ENCODE peak calls at places on chromosomes 12 and 14, in six cellular contexts. O is HFFc6, J is MM.1S, Q is GM13977, I is psoas muscle, F is thyroid gland. M is an unnamed sample.
A peak's percentile ranks its signal among the peaks of the same experiment; 100 is the strongest.

GRCh38 chr14:74038015-74038859 is 19.1 kb downstream of the BBOF1 start:
- DNase-seq in I (no peak), O (peak; percentile 66), F (no peak), J (peak; percentile 28), Q (peak; percentile 58), M (peak; percentile 59)

GRCh38 chr12:1544991-1545700 is 49.2 kb downstream of the FBXL14 start:
- DNase-seq in O (no peak), I (peak; percentile 36), J (no peak), Q (no peak), F (no peak), M (no peak)

GRCh38 chr12:116266220-116266619 is 11.3 kb downstream of the MED13L start:
- DNase-seq in O (peak; percentile 38), J (no peak), F (no peak), I (no peak), Q (no peak), M (no peak)

GRCh38 chr14:89351364-89351957 is 65.6 kb downstream of the FOXN3 start:
- DNase-seq in I (no peak), J (no peak), F (no peak), Q (peak; percentile 47), O (no peak), M (peak; percentile 61)

GRCh38 chr12:12008232-12008850 is 62.4 kb upstream of the BCL2L14 start:
- DNase-seq in O (no peak), F (no peak), Q (no peak), I (no peak), J (no peak), M (no peak)

GRCh38 chr14:99784508-99784907 is 8.7 kb upstream of the EML1 start:
- DNase-seq in O (no peak), J (no peak), I (no peak), F (no peak), Q (no peak), M (no peak)

GRCh38 chr12:115172521-115172920 is 488.5 kb upstream of the TBX3 start:
- DNase-seq in I (no peak), Q (no peak), J (no peak), O (peak; percentile 85), F (no peak), M (no peak)

GRCh38 chr12:113236539-113237354 is 15.5 kb downstream of the TPCN1 start:
- DNase-seq in Q (no peak), F (peak; percentile 2), J (no peak), O (no peak), I (no peak), M (no peak)

GRCh38 chr14:68552075-68552474 is 240.8 kb downstream of the ZFP36L1 start:
- DNase-seq in J (no peak), I (no peak), Q (no peak), F (no peak), O (no peak), M (no peak)

GRCh38 chr12:28963554-28963953 is 185.5 kb upstream of the FAR2 start:
- DNase-seq in O (peak; percentile 4), J (peak; percentile 36), I (no peak), F (no peak), Q (no peak), M (no peak)

GRCh38 chr12:78002878-78003277 is 172.2 kb downstream of the NAV3 start:
- DNase-seq in I (no peak), F (no peak), O (no peak), J (no peak), Q (no peak), M (no peak)

GRCh38 chr14:20469242-20469889 is at the start of gene PNP:
- DNase-seq in Q (peak; percentile 94), I (peak; percentile 85), F (peak; percentile 88), J (peak; percentile 82), O (peak; percentile 91), M (peak; percentile 96)

GRCh38 chr12:580813-581212 is 82.4 kb downstream of the NINJ2 start:
- DNase-seq in F (no peak), O (no peak), J (no peak), Q (no peak), I (no peak), M (no peak)

GRCh38 chr12:113328368-113328889 is 6.5 kb downstream of the SLC8B1 start:
- DNase-seq in I (no peak), F (no peak), J (no peak), O (no peak), Q (no peak), M (no peak)

GRCh38 chr12:54172102-54172630 is 16.6 kb downstream of the SMUG1 start:
- DNase-seq in J (no peak), I (no peak), F (no peak), Q (no peak), O (no peak), M (no peak)

GRCh38 chr12:54166543-54167499 is 22.0 kb downstream of the SMUG1 start:
- DNase-seq in Q (no peak), J (no peak), F (no peak), O (no peak), I (no peak), M (no peak)

GRCh38 chr12:54173066-54173726 is 15.6 kb downstream of the SMUG1 start:
- DNase-seq in Q (peak; percentile 63), I (peak; percentile 43), O (no peak), J (peak; percentile 47), F (peak; percentile 8), M (peak; percentile 67)

GRCh38 chr12:54167500-54167896 is 21.3 kb downstream of the SMUG1 start:
- DNase-seq in I (no peak), Q (no peak), F (no peak), J (no peak), O (no peak), M (no peak)

GRCh38 chr12:54169036-54169435 is 19.7 kb downstream of the SMUG1 start:
- DNase-seq in F (no peak), O (no peak), J (no peak), Q (no peak), I (no peak), M (no peak)
- TF ChIP-seq CTCF in F (no peak), O (peak; percentile 17), J (no peak), Q (no peak), I (no peak), M (no peak)

DNA sequence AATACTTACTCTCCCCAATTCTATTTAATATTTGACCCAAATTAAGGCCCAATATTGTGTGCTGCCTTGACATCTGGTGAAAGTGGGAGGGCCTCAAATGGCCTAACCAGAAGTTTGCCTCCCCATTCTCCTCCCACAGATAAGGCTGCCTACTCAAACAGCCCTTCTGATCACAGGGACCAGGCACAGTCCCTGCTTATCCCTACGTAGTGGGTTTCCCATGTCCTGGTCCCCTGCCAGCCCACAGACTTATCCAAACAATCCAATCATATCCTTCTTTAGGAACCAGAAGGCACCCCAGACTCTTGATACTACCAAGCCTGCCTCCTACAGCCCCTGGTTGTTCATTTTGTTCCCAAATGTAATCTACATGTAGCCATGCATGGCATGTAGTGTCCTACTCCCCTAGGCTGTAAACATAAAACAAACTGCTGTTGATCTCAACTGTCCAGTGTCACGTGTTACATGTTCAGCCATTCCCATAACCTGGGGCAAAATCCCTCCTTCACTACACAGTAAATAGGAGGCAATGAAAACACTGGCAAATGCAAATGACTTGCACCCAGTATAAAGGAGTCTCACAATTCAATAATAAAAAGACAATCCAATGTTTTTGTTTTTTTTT is 49.3 kb downstream of the EEA1 start:
- DNase-seq in F (no peak), Q (no peak), J (no peak), I (no peak), O (no peak), M (no peak)
- TF ChIP-seq CTCF in F (no peak), Q (no peak), J (no peak), I (no peak), O (no peak), M (no peak)

DNA sequence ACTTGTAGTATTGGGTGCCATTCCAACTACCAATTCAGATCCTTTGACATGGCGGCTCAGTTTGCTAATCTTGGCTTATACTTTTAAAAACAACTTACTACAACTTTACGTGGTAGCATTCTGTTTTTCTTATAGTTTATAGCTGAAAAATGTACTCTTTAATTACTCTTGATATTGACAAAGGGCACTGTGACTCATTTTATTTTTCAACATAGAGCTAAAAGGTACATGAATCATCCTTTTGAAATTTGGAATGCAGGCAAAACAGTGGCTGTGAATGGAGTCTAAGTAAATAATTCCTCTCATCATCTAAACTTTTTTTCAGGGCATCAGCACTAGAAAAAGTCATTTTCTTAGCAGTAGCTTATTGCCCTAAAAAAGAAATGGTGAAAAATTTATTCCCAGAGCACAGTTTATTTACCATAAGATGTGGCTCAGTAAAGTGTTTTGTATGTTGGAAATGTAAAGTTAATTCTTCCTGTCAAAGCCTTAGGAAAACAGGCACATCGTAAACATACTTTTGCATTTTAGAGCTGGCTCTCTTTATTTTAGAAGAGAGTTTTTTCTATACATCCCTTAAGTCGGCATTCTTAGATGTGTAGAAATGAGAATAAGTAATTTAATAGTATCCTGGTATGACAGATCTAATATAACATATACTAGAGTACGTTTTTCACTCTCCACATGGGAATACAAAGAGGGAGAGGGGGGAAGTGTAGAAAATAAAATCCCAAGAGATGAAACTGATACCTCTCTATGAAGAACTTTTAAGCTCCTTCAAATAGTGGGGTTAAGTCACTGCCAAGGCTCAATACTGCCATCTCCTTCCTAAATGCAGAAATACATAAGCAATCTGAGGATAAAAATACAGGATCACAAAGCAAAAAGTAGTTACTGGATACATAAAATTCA is 55.2 kb downstream of the SLC25A21 start:
- DNase-seq in J (no peak), O (peak; percentile 39), I (no peak), F (no peak), Q (no peak), M (no peak)
- TF ChIP-seq CTCF in J (peak; percentile 10), O (peak; percentile 74), I (no peak), F (peak; percentile 10), Q (no peak), M (no peak)

GRCh38 chr12:52667509-52667908 is 12.7 kb downstream of the KRT1 start:
- DNase-seq in Q (no peak), O (no peak), J (no peak), I (no peak), F (no peak), M (no peak)
- TF ChIP-seq CTCF in Q (no peak), O (peak; percentile 61), J (peak; percentile 12), I (no peak), F (no peak), M (no peak)

GRCh38 chr14:93161411-93161940 is 23.2 kb downstream of the MOAP1 start:
- DNase-seq in Q (no peak), I (no peak), O (no peak), J (no peak), F (no peak), M (no peak)

GRCh38 chr14:93163570-93163969 is 21.1 kb downstream of the MOAP1 start:
- DNase-seq in O (no peak), J (peak; percentile 79), Q (no peak), I (no peak), F (no peak), M (peak; percentile 31)

GRCh38 chr14:93156693-93157369 is 27.9 kb downstream of the MOAP1 start:
- DNase-seq in J (no peak), O (no peak), F (no peak), I (no peak), Q (no peak), M (peak; percentile 1)

GRCh38 chr14:93155667-93156066 is 29.0 kb downstream of the MOAP1 start:
- DNase-seq in I (no peak), J (no peak), O (no peak), F (no peak), Q (no peak), M (no peak)

DNA sequence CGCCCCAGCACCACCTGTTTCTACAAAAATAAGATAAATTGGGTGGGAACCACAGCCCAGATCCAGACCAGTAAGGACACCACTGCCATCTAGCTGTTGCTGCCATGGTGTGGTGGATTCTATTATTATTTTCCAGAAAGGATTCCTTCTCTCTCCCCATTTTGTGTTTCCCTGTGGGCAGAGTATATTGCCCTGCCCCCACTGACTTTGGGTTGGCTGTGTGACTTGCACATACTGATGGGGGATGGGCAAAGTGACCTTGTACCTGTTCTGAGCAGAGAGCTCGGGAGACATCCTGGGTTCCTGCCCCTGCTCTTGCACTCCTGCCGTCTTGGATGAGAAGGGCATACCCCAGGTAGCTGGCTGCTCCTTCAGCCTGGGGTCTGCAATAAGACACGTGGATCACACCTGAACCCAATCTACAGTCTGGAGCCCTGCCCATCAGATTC is 24.3 kb downstream of the MOAP1 start:
- DNase-seq in Q (no peak), O (peak; percentile 32), F (no peak), I (no peak), J (no peak), M (peak; percentile 46)
- TF ChIP-seq CTCF in Q (peak; percentile 44), O (peak; percentile 65), F (no peak), I (no peak), J (peak; percentile 20), M (peak; percentile 14)